ENCODE peak calls at places on chromosomes 11 and 22, in five cellular contexts. Q is ACHN; E is lower lobe of right lung; U is nephron progenitor cell; D is activated CD4-positive, CD25-positive, alpha-beta regulatory T cell treated with anti-CD3 and anti-CD28 coated beads, Interleukin-2, amount 50 U/mL, for 72 hours. T is an unnamed sample.

GRCh38 chr11:66183581-66184048 is 84.8 kb upstream of the RAB1B start:
- DNase-seq in D (no peak), Q (no peak), E (no peak), U (no peak), T (no peak)

GRCh38 chr11:18392434-18393321 is 1.7 kb upstream of the LDHA start:
- DNase-seq in E (no peak), Q (no peak), U (no peak), D (no peak), T (peak)

GRCh38 chr22:50191041-50191740 is 5.5 kb downstream of the TRABD start:
- DNase-seq in U (peak), E (peak), Q (no peak), D (peak), T (peak)

GRCh38 chr11:65279713-65280459 is 18.1 kb downstream of the POLA2 start:
- DNase-seq in U (no peak), Q (peak), E (no peak), D (peak), T (peak)

GRCh38 chr11:116615211-116615865 is 157.4 kb downstream of the BUD13 start:
- DNase-seq in U (no peak), Q (no peak), E (no peak), D (no peak), T (no peak)

GRCh38 chr11:122893131-122893530 is 10.6 kb downstream of the JHY start:
- DNase-seq in U (no peak), Q (peak), D (no peak), E (no peak), T (no peak)

GRCh38 chr11:68763926-68764657 is 12.8 kb upstream of the TESMIN start:
- DNase-seq in D (no peak), Q (no peak), E (no peak), U (no peak), T (no peak)

GRCh38 chr22:38051900-38052862 is 5.0 kb upstream of the PICK1 start:
- DNase-seq in E (peak), D (peak), Q (peak), U (peak), T (peak)

GRCh38 chr22:50525991-50526848 is 822 bp upstream of the SCO2 start:
- DNase-seq in E (peak), Q (peak), U (peak), D (peak), T (peak)

GRCh38 chr11:68120212-68121066 is 749 bp downstream of the CHKA start:
- DNase-seq in U (peak), Q (peak), D (peak), E (peak), T (peak)

GRCh38 chr22:47142427-47143046 is 380.1 kb downstream of the TBC1D22A start:
- DNase-seq in U (no peak), Q (no peak), E (no peak), D (no peak), T (no peak)

GRCh38 chr11:134999490-135000066 is 587.5 kb upstream of the B3GAT1 start:
- DNase-seq in D (no peak), E (no peak), Q (no peak), U (peak), T (no peak)

GRCh38 chr11:42170601-42171000 is 711.1 kb upstream of the LRRC4C start:
- DNase-seq in D (no peak), U (no peak), Q (no peak), E (no peak), T (no peak)

GRCh38 chr11:75078233-75078632 is 18.4 kb downstream of the OR2AT4 start:
- DNase-seq in D (no peak), Q (no peak), U (no peak), E (no peak), T (no peak)

GRCh38 chr11:15347969-15348734 is 233.4 kb downstream of the INSC start:
- DNase-seq in U (no peak), D (no peak), Q (no peak), E (no peak), T (no peak)

GRCh38 chr11:102332611-102332994 is 14.4 kb upstream of the BIRC2 start:
- DNase-seq in U (no peak), E (no peak), D (no peak), Q (no peak), T (no peak)

GRCh38 chr11:122050021-122050710 is 65.8 kb downstream of the BLID start:
- DNase-seq in U (no peak), D (no peak), Q (no peak), E (no peak), T (no peak)

GRCh38 chr11:85977751-85978160 is 91.1 kb downstream of the PICALM start:
- DNase-seq in Q (no peak), E (no peak), D (no peak), U (no peak), T (no peak)

GRCh38 chr11:121482231-121483129 is 29.7 kb upstream of the SORL1-AS1 start:
- DNase-seq in D (no peak), Q (no peak), U (no peak), E (no peak), T (peak)

GRCh38 chr22:17836977-17837742 is 62.9 kb upstream of the BID start:
- DNase-seq in E (no peak), U (no peak), Q (no peak), D (no peak), T (no peak)

GRCh38 chr11:104645276-104646018 is 252.8 kb downstream of the CASP12 start:
- DNase-seq in U (peak), E (no peak), Q (no peak), D (no peak), T (no peak)

GRCh38 chr22:50544078-50544745 is 1.5 kb upstream of the KLHDC7B start:
- DNase-seq in E (peak), D (peak), U (peak), Q (peak), T (peak)

GRCh38 chr11:121958978-121959340 is 157.1 kb downstream of the BLID start:
- DNase-seq in D (no peak), U (no peak), E (no peak), Q (no peak), T (no peak)

GRCh38 chr22:38649841-38650522 is 6.2 kb downstream of the FAM227A start:
- DNase-seq in Q (no peak), D (no peak), U (no peak), E (no peak), T (no peak)

GRCh38 chr11:100831929-100832480 is 144.9 kb downstream of the ARHGAP42 start:
- DNase-seq in Q (no peak), E (no peak), U (no peak), D (no peak), T (no peak)

GRCh38 chr22:19873960-19874306 is 19.3 kb upstream of the GNB1L start:
- DNase-seq in U (no peak), D (no peak), Q (no peak), E (peak), T (no peak)

GRCh38 chr11:133906241-133906640 is 50.5 kb downstream of the IGSF9B start:
- DNase-seq in U (no peak), Q (no peak), D (no peak), E (peak), T (no peak)

GRCh38 chr22:49764151-49764581 is 63.5 kb downstream of the BRD1 start:
- DNase-seq in D (peak), Q (no peak), E (peak), U (no peak), T (no peak)

GRCh38 chr11:78672850-78673641 is 98.4 kb upstream of the NARS2 start:
- DNase-seq in E (no peak), Q (no peak), D (no peak), U (no peak), T (no peak)

GRCh38 chr22:35596821-35597220 is 20.3 kb downstream of the MB start:
- DNase-seq in D (no peak), E (no peak), Q (no peak), U (no peak), T (no peak)

GRCh38 chr22:24681236-24681635 is 78.2 kb downstream of the GGT1 start:
- DNase-seq in U (no peak), Q (no peak), E (no peak), D (no peak), T (no peak)

GRCh38 chr22:20430101-20430640 is 7.5 kb downstream of the SCARF2 start:
- DNase-seq in D (no peak), Q (no peak), U (no peak), E (peak), T (no peak)